ENCODE peak calls at places on chromosomes 11 and 22, in seven cellular contexts. K is hepatocyte, T is GM23248, P is GM23338, W is PC-3, V is HCT116, R is MM.1S. C is an unnamed sample.

GRCh38 chr22:21739828-21740377 is 4.3 kb upstream of the YPEL1 start:
- DNase-seq in T (no peak), R (no peak), P (no peak), W (no peak), K (no peak), V (no peak), C (no peak)

GRCh38 chr11:35146711-35147110 is 7.7 kb downstream of the CD44 start:
- DNase-seq in V (no peak), T (peak), K (no peak), W (no peak), R (no peak), P (no peak), C (no peak)

GRCh38 chr11:120645639-120646038 is 134.1 kb downstream of the GRIK4 start:
- DNase-seq in V (no peak), P (peak), T (no peak), R (no peak), K (no peak), W (no peak), C (peak)

GRCh38 chr11:82734120-82734479 is 436 bp upstream of the FAM181B start:
- DNase-seq in W (no peak), V (no peak), R (no peak), P (no peak), K (no peak), T (no peak), C (no peak)

GRCh38 chr11:133123371-133123770 is 408.9 kb downstream of the OPCML start:
- DNase-seq in R (no peak), P (no peak), W (no peak), V (no peak), K (no peak), T (no peak), C (no peak)

GRCh38 chr22:29520851-29521250 is 32.7 kb downstream of the THOC5 start:
- DNase-seq in T (peak), P (no peak), R (no peak), V (no peak), K (no peak), W (peak), C (no peak)

GRCh38 chr11:95282337-95282751 is 51.3 kb upstream of the SESN3 start:
- DNase-seq in T (peak), W (no peak), P (peak), R (no peak), V (no peak), K (peak), C (peak)

GRCh38 chr22:21791635-21792625 is 56.3 kb upstream of the YPEL1 start:
- DNase-seq in W (peak), R (no peak), T (peak), V (no peak), K (no peak), P (no peak), C (no peak)

GRCh38 chr11:27459191-27459590 is 13.4 kb downstream of the LGR4 start:
- DNase-seq in R (no peak), W (no peak), P (peak), V (no peak), K (no peak), T (no peak), C (no peak)

GRCh38 chr22:20422271-20422958 is 15.2 kb downstream of the SCARF2 start:
- DNase-seq in K (peak), P (no peak), R (no peak), W (no peak), T (peak), V (no peak), C (peak)

GRCh38 chr11:123195182-123196059 is at the start of gene CLMP:
- DNase-seq in W (peak), P (peak), V (no peak), K (peak), R (no peak), T (peak), C (peak)

GRCh38 chr11:69812256-69812655 is 7.0 kb downstream of the FGF3 start:
- DNase-seq in K (no peak), P (no peak), W (no peak), T (no peak), V (no peak), R (no peak), C (no peak)
- TF ChIP-seq EZH2phosphoT487 in K (no peak), P (no peak), W (no peak), T (no peak), V (no peak), R (no peak), C (no peak)

GRCh38 chr11:18696638-18697225 is 1.8 kb upstream of the TMEM86A start:
- DNase-seq in T (peak), W (peak), R (no peak), P (no peak), V (no peak), K (no peak), C (no peak)
- H2AFZ ChIP-seq in T (no peak), W (no peak), R (no peak), P (peak), V (peak), K (no peak), C (no peak)

DNA sequence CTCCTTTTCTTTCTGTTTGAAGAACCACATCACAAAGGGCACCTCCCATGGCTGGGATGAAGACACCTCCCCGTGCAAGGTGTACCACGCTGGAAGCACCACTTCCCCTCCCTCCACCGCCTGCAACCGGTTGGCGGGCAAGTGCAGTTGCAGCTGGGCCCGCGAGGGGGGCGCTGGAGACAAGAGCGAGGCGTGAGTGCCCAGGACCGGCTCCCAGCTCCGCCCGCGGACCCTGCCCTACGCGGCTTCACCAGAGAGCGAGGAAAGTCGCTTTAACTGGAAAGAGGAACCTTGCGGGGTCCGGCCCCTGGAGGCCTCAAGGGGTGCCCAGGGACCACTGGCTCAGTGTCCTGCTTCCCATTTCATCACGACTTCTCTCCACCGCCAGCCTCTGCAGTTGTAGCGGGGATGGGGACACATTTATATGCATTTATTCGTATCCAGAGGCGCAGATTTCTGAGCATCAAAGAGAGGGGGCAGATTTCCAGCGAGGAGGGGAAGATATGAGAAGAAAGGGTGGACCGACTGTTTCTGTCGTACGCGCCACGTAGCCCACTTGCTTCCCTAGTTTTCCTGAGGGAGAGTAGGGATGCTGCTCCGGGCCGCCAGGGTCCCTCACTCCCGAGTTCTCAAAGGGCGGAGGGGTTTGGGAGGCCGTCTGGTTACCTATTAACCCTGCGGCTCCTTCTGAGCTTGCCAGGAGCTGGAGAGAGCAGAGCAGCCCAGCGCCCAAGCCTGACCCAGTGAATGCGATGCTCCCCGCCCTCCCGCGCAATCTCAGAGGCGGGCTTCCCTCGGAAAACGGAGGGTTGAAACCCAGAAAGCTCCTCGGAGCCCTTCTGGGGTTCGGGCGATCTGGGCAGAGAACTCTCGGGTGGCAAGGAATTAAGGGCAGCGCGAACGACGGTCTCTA is 3.5 kb downstream of the ESAM start:
- DNase-seq in T (peak), R (peak), P (peak), W (peak), V (peak), K (peak), C (peak)
- TF ChIP-seq EZH2 in T (peak), R (no peak), P (peak), W (no peak), V (no peak), K (peak), C (peak)

GRCh38 chr11:62591448-62592215 is at the start of gene TUT1:
- DNase-seq in K (peak), V (peak), W (peak), P (peak), T (peak), R (peak), C (peak)
- TF ChIP-seq EZH2phosphoT487 in K (no peak), V (no peak), W (no peak), P (no peak), T (no peak), R (no peak), C (peak)

GRCh38 chr11:22430286-22430685 is 92.1 kb downstream of the SLC17A6 start:
- DNase-seq in K (no peak), R (no peak), T (peak), V (no peak), P (no peak), W (no peak), C (no peak)

GRCh38 chr11:22433517-22433916 is 95.3 kb downstream of the SLC17A6 start:
- DNase-seq in V (no peak), R (no peak), W (no peak), K (no peak), P (no peak), T (no peak), C (no peak)

GRCh38 chr11:22431074-22431473 is 92.9 kb downstream of the SLC17A6 start:
- DNase-seq in W (no peak), P (peak), K (no peak), V (no peak), T (no peak), R (no peak), C (no peak)

GRCh38 chr11:22433066-22433450 is 94.9 kb downstream of the SLC17A6 start:
- DNase-seq in T (peak), W (no peak), K (no peak), R (no peak), P (peak), V (no peak), C (no peak)

DNA sequence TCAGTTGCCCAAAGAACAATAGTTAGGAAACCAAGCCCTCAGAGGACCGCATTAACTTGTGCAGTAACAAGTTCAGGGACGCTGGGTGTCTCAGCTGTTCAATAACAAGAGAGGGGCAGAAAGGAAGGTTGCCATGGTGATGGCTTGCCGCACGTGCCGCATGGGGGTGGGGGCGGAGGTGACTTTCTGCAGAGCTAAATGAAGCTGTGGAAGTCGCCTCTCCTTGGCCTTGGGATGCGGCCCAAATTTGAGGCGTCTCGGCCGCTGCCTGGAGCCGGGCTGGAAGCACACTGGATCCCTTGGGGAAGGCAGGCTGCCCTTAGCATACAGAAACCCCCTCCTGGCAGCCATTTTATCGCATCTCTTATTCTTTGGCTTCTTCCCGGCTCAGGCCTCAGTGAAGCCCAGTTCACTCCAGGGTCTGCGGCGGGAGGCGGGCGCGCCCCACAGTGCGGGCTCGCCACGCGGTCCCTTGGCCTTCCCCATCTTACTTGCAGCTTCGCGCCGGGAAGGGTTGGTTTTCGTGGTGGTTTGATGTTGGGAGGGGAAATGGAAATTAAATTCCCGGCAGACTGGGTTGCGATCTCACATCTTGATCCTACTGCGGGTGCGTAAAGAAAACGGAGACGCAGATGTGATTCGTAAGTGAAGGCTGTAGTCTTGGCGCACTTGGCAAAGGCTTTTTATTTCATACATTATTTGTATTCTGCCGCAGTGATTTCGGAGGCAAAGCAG is 94.3 kb downstream of the SLC17A6 start:
- DNase-seq in R (no peak), T (peak), W (no peak), V (no peak), P (peak), K (no peak), C (peak)
- H2AFZ ChIP-seq in R (no peak), T (peak), W (peak), V (no peak), P (peak), K (no peak), C (peak)

GRCh38 chr11:16607675-16608644 is 130.5 kb upstream of the C11orf58 start:
- DNase-seq in R (no peak), V (no peak), P (peak), T (no peak), W (no peak), K (peak), C (peak)

GRCh38 chr11:16604784-16605439 is 133.5 kb upstream of the C11orf58 start:
- DNase-seq in R (peak), P (peak), V (no peak), K (peak), T (peak), W (no peak), C (peak)

GRCh38 chr11:16606784-16607674 is 131.4 kb upstream of the C11orf58 start:
- DNase-seq in T (no peak), K (peak), R (no peak), V (no peak), W (no peak), P (peak), C (peak)

GRCh38 chr11:16605440-16605970 is 132.9 kb upstream of the C11orf58 start:
- DNase-seq in V (no peak), R (peak), K (peak), P (peak), W (no peak), T (peak), C (peak)

DNA sequence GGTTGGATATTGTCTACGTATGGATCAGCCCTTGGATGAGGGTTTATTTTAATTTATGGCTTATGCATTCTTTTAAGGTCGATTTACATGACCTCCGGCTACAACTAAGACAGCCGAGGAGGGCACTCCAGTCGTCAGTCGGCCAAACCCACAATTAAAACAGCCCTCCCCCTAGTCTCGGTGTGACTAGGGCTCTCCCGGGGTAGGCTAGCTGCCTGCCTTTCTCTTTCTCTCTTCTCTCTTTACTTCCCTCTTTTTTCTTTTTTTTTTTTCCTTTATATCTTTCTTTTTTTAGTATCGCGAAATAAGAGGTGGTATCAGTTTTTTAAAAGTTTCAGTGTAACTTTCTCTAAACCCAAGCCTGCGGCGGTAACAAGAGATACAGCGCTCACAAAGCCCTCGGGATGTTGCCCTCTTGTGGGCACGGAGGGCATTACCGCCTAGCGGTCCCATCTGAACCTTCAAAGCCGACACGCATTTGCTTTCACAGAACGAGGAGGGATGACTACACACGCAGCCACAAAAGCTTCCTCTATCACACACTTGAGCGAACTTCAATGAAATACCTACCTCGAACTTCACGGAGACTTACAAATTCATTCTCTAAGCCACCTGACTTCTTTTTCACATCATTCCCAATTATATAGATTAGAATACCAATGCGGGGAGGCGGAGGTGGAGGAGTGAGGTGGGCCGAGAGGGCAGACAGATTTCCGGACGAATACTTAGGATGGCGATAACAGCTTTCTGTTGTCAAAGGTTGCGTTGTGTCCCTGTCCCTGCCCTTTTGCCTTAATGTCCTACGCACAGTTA is 132.3 kb upstream of the C11orf58 start:
- DNase-seq in W (peak), K (peak), P (peak), R (peak), T (peak), V (peak), C (peak)
- TF ChIP-seq EZH2 in W (no peak), K (no peak), P (peak), R (no peak), T (peak), V (no peak), C (peak)

GRCh38 chr22:26983311-26983710 is 325.9 kb downstream of the MIAT start:
- DNase-seq in P (no peak), V (no peak), T (peak), K (no peak), W (no peak), R (no peak), C (no peak)
- TF ChIP-seq EZH2phosphoT487 in P (no peak), V (no peak), T (no peak), K (no peak), W (no peak), R (no peak), C (no peak)

GRCh38 chr22:17536269-17536668 is 27.0 kb upstream of the SLC25A18 start:
- DNase-seq in K (no peak), W (no peak), P (peak), T (peak), V (no peak), R (no peak), C (no peak)
- H2AFZ ChIP-seq in K (no peak), W (no peak), P (no peak), T (no peak), V (no peak), R (no peak), C (no peak)

DNA sequence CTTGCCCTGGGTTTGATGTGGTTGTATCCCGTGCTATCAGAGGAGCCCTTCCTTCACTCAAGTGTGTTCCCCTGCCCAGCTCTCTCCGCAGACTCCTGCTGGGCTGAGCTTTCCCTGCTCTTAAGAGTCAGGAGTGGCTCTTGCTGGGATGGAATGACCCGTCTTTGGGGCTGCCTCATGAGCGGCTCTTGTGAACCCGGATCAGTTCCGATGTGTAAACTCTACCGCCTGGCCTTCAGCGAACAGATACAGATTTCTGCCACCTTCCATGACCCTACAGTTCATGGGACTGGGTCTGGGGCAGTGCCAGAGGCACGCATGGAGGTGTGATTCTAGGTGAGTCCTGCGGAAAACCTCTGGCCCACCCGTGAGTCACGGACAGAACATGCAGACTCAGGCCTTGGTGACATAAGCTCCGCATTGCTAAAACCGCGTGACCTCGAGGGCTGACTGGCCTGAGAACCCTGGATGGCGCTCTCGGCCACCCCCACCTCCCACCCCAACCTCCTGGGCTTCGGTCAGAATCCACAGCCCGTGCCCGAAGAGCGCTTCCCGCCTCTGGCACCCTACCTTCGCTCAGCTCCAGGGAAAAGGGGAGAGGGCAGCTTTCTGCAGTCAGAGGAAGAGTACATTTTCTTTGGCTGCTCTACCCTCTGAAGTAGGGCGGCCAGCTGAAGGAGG is 1.3 kb upstream of the ZBTB16 start:
- DNase-seq in V (no peak), W (no peak), P (peak), K (peak), R (no peak), T (no peak), C (peak)
- TF ChIP-seq EZH2 in V (no peak), W (no peak), P (peak), K (peak), R (no peak), T (no peak), C (no peak)

DNA sequence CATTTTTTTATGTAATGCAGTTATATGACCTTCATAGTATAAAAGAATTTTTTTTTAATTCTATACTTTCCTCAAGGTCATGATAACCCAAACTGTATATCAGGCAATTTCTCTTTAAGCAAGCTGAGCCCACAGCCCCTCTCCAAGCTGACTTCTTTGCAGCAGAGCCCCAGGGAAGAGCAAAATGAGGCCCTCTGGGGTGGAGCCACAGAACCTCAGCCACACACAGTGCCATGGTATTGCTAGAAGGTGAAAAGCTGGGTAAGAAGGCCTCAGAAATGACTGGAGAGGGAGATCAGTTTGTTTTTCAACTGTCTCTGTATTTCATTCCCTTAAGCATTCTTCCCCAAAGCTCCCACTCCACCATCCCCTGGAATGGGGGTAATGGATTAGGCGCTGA is 108.8 kb downstream of the PLEKHA7 start:
- DNase-seq in K (no peak), V (no peak), W (no peak), P (no peak), T (no peak), R (no peak), C (no peak)
- TF ChIP-seq EZH2phosphoT487 in K (no peak), V (no peak), W (no peak), P (no peak), T (no peak), R (no peak), C (no peak)